ENCODE peak calls at places on chromosomes 3 and 15, in eight cellular contexts. One of them, this sample, is unnamed.

GRCh38 chr3:156455839-156456238 is 99.1 kb downstream of the SSR3 start:
- DNase-seq in NCI-H774: no peak
- DNase-seq in lower lobe of right lung: no peak
- DNase-seq in brain microvascular endothelial cell: no peak
- DNase-seq in D341Med: no peak
- DNase-seq in NCI-H69: peak; percentile 48
- DNase-seq in left lung: no peak
- DNase-seq in mesothelial cell of epicardium: no peak
- DNase-seq in this sample: no peak

GRCh38 chr15:82533801-82534200 is 6.5 kb downstream of the RPS17 start:
- DNase-seq in NCI-H774: no peak
- DNase-seq in lower lobe of right lung: no peak
- DNase-seq in brain microvascular endothelial cell: no peak
- DNase-seq in D341Med: no peak
- DNase-seq in NCI-H69: no peak
- DNase-seq in left lung: no peak
- DNase-seq in mesothelial cell of epicardium: no peak
- DNase-seq in this sample: no peak

GRCh38 chr3:196440041-196440537 is 7.9 kb upstream of the UBXN7 start:
- DNase-seq in NCI-H774: no peak
- DNase-seq in lower lobe of right lung: no peak
- DNase-seq in brain microvascular endothelial cell: peak; percentile 39
- DNase-seq in D341Med: no peak
- DNase-seq in NCI-H69: no peak
- DNase-seq in left lung: no peak
- DNase-seq in mesothelial cell of epicardium: no peak
- DNase-seq in this sample: no peak

GRCh38 chr15:28911295-28911979 is 25.7 kb downstream of the APBA2 start:
- DNase-seq in NCI-H774: no peak
- DNase-seq in lower lobe of right lung: peak; percentile 21
- DNase-seq in brain microvascular endothelial cell: no peak
- DNase-seq in D341Med: no peak
- DNase-seq in NCI-H69: no peak
- DNase-seq in left lung: peak; percentile 6
- DNase-seq in mesothelial cell of epicardium: no peak
- DNase-seq in this sample: no peak

GRCh38 chr3:78734048-78734637 is 1033.7 kb downstream of the ROBO1 start:
- DNase-seq in NCI-H774: no peak
- DNase-seq in lower lobe of right lung: no peak
- DNase-seq in brain microvascular endothelial cell: peak; percentile 75
- DNase-seq in D341Med: no peak
- DNase-seq in NCI-H69: peak; percentile 85
- DNase-seq in left lung: no peak
- DNase-seq in mesothelial cell of epicardium: no peak
- DNase-seq in this sample: no peak

GRCh38 chr3:115165701-115166100 is 18.6 kb upstream of the ZBTB20 start:
- DNase-seq in NCI-H774: no peak
- DNase-seq in lower lobe of right lung: no peak
- DNase-seq in brain microvascular endothelial cell: no peak
- DNase-seq in D341Med: no peak
- DNase-seq in NCI-H69: no peak
- DNase-seq in left lung: no peak
- DNase-seq in mesothelial cell of epicardium: no peak
- DNase-seq in this sample: no peak

GRCh38 chr3:4656646-4657318 is 163.6 kb downstream of the ITPR1 start:
- DNase-seq in NCI-H774: no peak
- DNase-seq in lower lobe of right lung: no peak
- DNase-seq in brain microvascular endothelial cell: no peak
- DNase-seq in D341Med: no peak
- DNase-seq in NCI-H69: no peak
- DNase-seq in left lung: no peak
- DNase-seq in mesothelial cell of epicardium: no peak
- DNase-seq in this sample: no peak

GRCh38 chr15:74988007-74988800 is 7.2 kb upstream of the SCAMP5 start:
- DNase-seq in NCI-H774: peak; percentile 23
- DNase-seq in lower lobe of right lung: peak; percentile 52
- DNase-seq in brain microvascular endothelial cell: peak; percentile 33
- DNase-seq in D341Med: peak; percentile 76
- DNase-seq in NCI-H69: peak; percentile 79
- DNase-seq in left lung: no peak
- DNase-seq in mesothelial cell of epicardium: no peak
- DNase-seq in this sample: peak; percentile 50